ENCODE peak calls at places on chromosomes 12 and 14, in seven cellular contexts. G, V, K, N, U, D and B are unnamed samples.

GRCh38 chr12:50112456-50113218 is 601 bp downstream of the COX14 start:
- DNase-seq in U (no peak), V (no peak), G (peak), D (peak), N (no peak), K (no peak), B (no peak)

GRCh38 chr12:113980537-113981337 is 14.6 kb upstream of the RBM19 start:
- DNase-seq in V (peak), G (peak), K (peak), D (peak), N (peak), U (peak), B (no peak)

GRCh38 chr12:80700327-80700726 is 7.1 kb upstream of the MYF6 start:
- DNase-seq in V (no peak), D (no peak), U (no peak), N (no peak), K (no peak), G (no peak), B (no peak)

GRCh38 chr12:7959278-7960063 is 23.5 kb upstream of the SLC2A3 start:
- DNase-seq in V (no peak), G (peak), N (no peak), U (peak), K (peak), D (peak), B (peak)

GRCh38 chr12:123200414-123200813 is 32.5 kb downstream of the MPHOSPH9 start:
- DNase-seq in U (no peak), N (no peak), D (no peak), K (no peak), V (no peak), G (no peak), B (no peak)

GRCh38 chr12:102883204-102883799 is 33.7 kb downstream of the PAH start:
- DNase-seq in N (peak), V (peak), G (peak), D (peak), U (peak), K (peak), B (no peak)

GRCh38 chr14:59217011-59217410 is 28.5 kb downstream of the DAAM1 start:
- DNase-seq in K (no peak), G (no peak), N (no peak), U (no peak), D (no peak), V (no peak), B (no peak)

GRCh38 chr12:9662488-9662887 is 7.0 kb upstream of the CLEC2D start:
- DNase-seq in N (no peak), U (no peak), D (no peak), V (no peak), K (no peak), G (no peak), B (no peak)

GRCh38 chr14:99636487-99636886 is 8.4 kb upstream of the HHIPL1 start:
- DNase-seq in D (no peak), K (no peak), U (no peak), N (no peak), G (no peak), V (no peak), B (no peak)

GRCh38 chr14:70753518-70753953 is 55.8 kb downstream of the MAP3K9 start:
- DNase-seq in N (peak), D (peak), U (no peak), G (peak), K (no peak), V (no peak), B (no peak)

GRCh38 chr14:91231446-91231845 is 13.1 kb downstream of the GPR68 start:
- DNase-seq in G (no peak), K (no peak), V (no peak), N (no peak), U (no peak), D (no peak), B (no peak)

GRCh38 chr12:11827096-11827841 is 177.8 kb downstream of the ETV6 start:
- DNase-seq in U (no peak), G (peak), V (peak), N (no peak), D (no peak), K (no peak), B (no peak)

GRCh38 chr14:41606249-41607118 is at the start of gene LRFN5:
- DNase-seq in K (peak), G (peak), U (no peak), N (peak), D (no peak), V (peak), B (no peak)